ENCODE peak calls at places on chromosome 5, in seven cellular contexts. One of them, this sample, is unnamed.

GRCh38 chr5:141430332-141431113 is at the start of gene PCDHGA12:
- DNase-seq in mucosa of gallbladder: peak
- DNase-seq in AG08396: peak
- DNase-seq in mesothelial cell of epicardium: no peak
- DNase-seq in retinal pigment epithelial cell: peak
- DNase-seq in activated T-helper 1 cell treated with anti-CD3 and anti-CD28 coated beads, Interleukin-2, amount 50 U/mL, for 16 hours: no peak
- DNase-seq in lower lobe of right lung: no peak
- DNase-seq in this sample: no peak

GRCh38 chr5:135695656-135696055 is 116.9 kb upstream of the CXCL14 start:
- DNase-seq in activated T-helper 1 cell treated with anti-CD3 and anti-CD28 coated beads, Interleukin-2, amount 50 U/mL, for 16 hours: no peak
- DNase-seq in mucosa of gallbladder: no peak
- DNase-seq in AG08396: no peak
- DNase-seq in lower lobe of right lung: no peak
- DNase-seq in retinal pigment epithelial cell: no peak
- DNase-seq in mesothelial cell of epicardium: no peak
- DNase-seq in this sample: no peak

GRCh38 chr5:177431317-177432142 is 5.1 kb downstream of the GRK6 start:
- DNase-seq in AG08396: no peak
- DNase-seq in lower lobe of right lung: peak
- DNase-seq in activated T-helper 1 cell treated with anti-CD3 and anti-CD28 coated beads, Interleukin-2, amount 50 U/mL, for 16 hours: peak
- DNase-seq in mucosa of gallbladder: no peak
- DNase-seq in retinal pigment epithelial cell: no peak
- DNase-seq in mesothelial cell of epicardium: no peak
- DNase-seq in this sample: no peak

GRCh38 chr5:83562817-83563557 is 91.4 kb downstream of the VCAN start:
- DNase-seq in mesothelial cell of epicardium: no peak
- DNase-seq in mucosa of gallbladder: no peak
- DNase-seq in lower lobe of right lung: no peak
- DNase-seq in retinal pigment epithelial cell: peak
- DNase-seq in activated T-helper 1 cell treated with anti-CD3 and anti-CD28 coated beads, Interleukin-2, amount 50 U/mL, for 16 hours: no peak
- DNase-seq in AG08396: no peak
- DNase-seq in this sample: no peak

GRCh38 chr5:18101532-18101931 is 467.3 kb downstream of the TAF11L14 start:
- DNase-seq in activated T-helper 1 cell treated with anti-CD3 and anti-CD28 coated beads, Interleukin-2, amount 50 U/mL, for 16 hours: no peak
- DNase-seq in mesothelial cell of epicardium: no peak
- DNase-seq in lower lobe of right lung: no peak
- DNase-seq in AG08396: no peak
- DNase-seq in mucosa of gallbladder: no peak
- DNase-seq in retinal pigment epithelial cell: no peak
- DNase-seq in this sample: no peak

GRCh38 chr5:148972958-148973357 is 89.9 kb downstream of the SH3TC2 start:
- DNase-seq in mucosa of gallbladder: peak
- DNase-seq in AG08396: peak
- DNase-seq in activated T-helper 1 cell treated with anti-CD3 and anti-CD28 coated beads, Interleukin-2, amount 50 U/mL, for 16 hours: no peak
- DNase-seq in retinal pigment epithelial cell: no peak
- DNase-seq in lower lobe of right lung: no peak
- DNase-seq in mesothelial cell of epicardium: no peak
- DNase-seq in this sample: peak

GRCh38 chr5:132483661-132484385 is 6.8 kb downstream of the IRF1 start:
- DNase-seq in retinal pigment epithelial cell: no peak
- DNase-seq in activated T-helper 1 cell treated with anti-CD3 and anti-CD28 coated beads, Interleukin-2, amount 50 U/mL, for 16 hours: no peak
- DNase-seq in mucosa of gallbladder: no peak
- DNase-seq in mesothelial cell of epicardium: no peak
- DNase-seq in AG08396: no peak
- DNase-seq in lower lobe of right lung: no peak
- DNase-seq in this sample: no peak

GRCh38 chr5:143898914-143899591 is 87.1 kb downstream of the HMHB1 start:
- DNase-seq in mesothelial cell of epicardium: no peak
- DNase-seq in activated T-helper 1 cell treated with anti-CD3 and anti-CD28 coated beads, Interleukin-2, amount 50 U/mL, for 16 hours: no peak
- DNase-seq in AG08396: no peak
- DNase-seq in retinal pigment epithelial cell: no peak
- DNase-seq in lower lobe of right lung: no peak
- DNase-seq in mucosa of gallbladder: no peak
- DNase-seq in this sample: no peak

GRCh38 chr5:10111575-10111974 is 138.1 kb downstream of the ATPSCKMT start:
- DNase-seq in lower lobe of right lung: no peak
- DNase-seq in activated T-helper 1 cell treated with anti-CD3 and anti-CD28 coated beads, Interleukin-2, amount 50 U/mL, for 16 hours: no peak
- DNase-seq in retinal pigment epithelial cell: peak
- DNase-seq in mesothelial cell of epicardium: no peak
- DNase-seq in mucosa of gallbladder: no peak
- DNase-seq in AG08396: peak
- DNase-seq in this sample: no peak

GRCh38 chr5:26582350-26583040 is 455.9 kb downstream of the CDH9 start:
- DNase-seq in AG08396: no peak
- DNase-seq in activated T-helper 1 cell treated with anti-CD3 and anti-CD28 coated beads, Interleukin-2, amount 50 U/mL, for 16 hours: no peak
- DNase-seq in lower lobe of right lung: no peak
- DNase-seq in mesothelial cell of epicardium: no peak
- DNase-seq in retinal pigment epithelial cell: peak
- DNase-seq in mucosa of gallbladder: no peak
- DNase-seq in this sample: no peak

GRCh38 chr5:170537451-170538095 is 33.8 kb downstream of the KCNIP1 start:
- DNase-seq in mesothelial cell of epicardium: no peak
- DNase-seq in mucosa of gallbladder: no peak
- DNase-seq in retinal pigment epithelial cell: no peak
- DNase-seq in activated T-helper 1 cell treated with anti-CD3 and anti-CD28 coated beads, Interleukin-2, amount 50 U/mL, for 16 hours: no peak
- DNase-seq in lower lobe of right lung: no peak
- DNase-seq in AG08396: no peak
- DNase-seq in this sample: no peak

GRCh38 chr5:111983459-111983858 is 226.5 kb upstream of the NREP start:
- DNase-seq in mesothelial cell of epicardium: no peak
- DNase-seq in AG08396: no peak
- DNase-seq in lower lobe of right lung: no peak
- DNase-seq in retinal pigment epithelial cell: no peak
- DNase-seq in activated T-helper 1 cell treated with anti-CD3 and anti-CD28 coated beads, Interleukin-2, amount 50 U/mL, for 16 hours: no peak
- DNase-seq in mucosa of gallbladder: no peak
- DNase-seq in this sample: no peak

GRCh38 chr5:74140409-74140808 is 500.1 kb downstream of the ENC1 start:
- DNase-seq in mucosa of gallbladder: no peak
- DNase-seq in lower lobe of right lung: no peak
- DNase-seq in retinal pigment epithelial cell: no peak
- DNase-seq in activated T-helper 1 cell treated with anti-CD3 and anti-CD28 coated beads, Interleukin-2, amount 50 U/mL, for 16 hours: no peak
- DNase-seq in mesothelial cell of epicardium: no peak
- DNase-seq in AG08396: no peak
- DNase-seq in this sample: no peak

GRCh38 chr5:170034231-170034630 is 53.9 kb upstream of the INSYN2B start:
- DNase-seq in lower lobe of right lung: no peak
- DNase-seq in activated T-helper 1 cell treated with anti-CD3 and anti-CD28 coated beads, Interleukin-2, amount 50 U/mL, for 16 hours: no peak
- DNase-seq in mesothelial cell of epicardium: no peak
- DNase-seq in retinal pigment epithelial cell: no peak
- DNase-seq in AG08396: no peak
- DNase-seq in mucosa of gallbladder: no peak
- DNase-seq in this sample: no peak

GRCh38 chr5:150181766-150182545 is 7.9 kb upstream of the SLC6A7 start:
- DNase-seq in retinal pigment epithelial cell: no peak
- DNase-seq in lower lobe of right lung: no peak
- DNase-seq in AG08396: no peak
- DNase-seq in mesothelial cell of epicardium: no peak
- DNase-seq in mucosa of gallbladder: no peak
- DNase-seq in activated T-helper 1 cell treated with anti-CD3 and anti-CD28 coated beads, Interleukin-2, amount 50 U/mL, for 16 hours: no peak
- DNase-seq in this sample: no peak

GRCh38 chr5:65076251-65076869 is 307.6 kb downstream of the CWC27 start:
- DNase-seq in retinal pigment epithelial cell: no peak
- DNase-seq in mesothelial cell of epicardium: no peak
- DNase-seq in lower lobe of right lung: peak
- DNase-seq in mucosa of gallbladder: peak
- DNase-seq in AG08396: peak
- DNase-seq in activated T-helper 1 cell treated with anti-CD3 and anti-CD28 coated beads, Interleukin-2, amount 50 U/mL, for 16 hours: peak
- DNase-seq in this sample: no peak

GRCh38 chr5:126263567-126264173 is 159.5 kb upstream of the GRAMD2B start:
- DNase-seq in AG08396: no peak
- DNase-seq in retinal pigment epithelial cell: no peak
- DNase-seq in mesothelial cell of epicardium: no peak
- DNase-seq in mucosa of gallbladder: no peak
- DNase-seq in activated T-helper 1 cell treated with anti-CD3 and anti-CD28 coated beads, Interleukin-2, amount 50 U/mL, for 16 hours: no peak
- DNase-seq in lower lobe of right lung: no peak
- DNase-seq in this sample: no peak

GRCh38 chr5:86461169-86461956 is 156.4 kb upstream of the COX7C start:
- DNase-seq in mesothelial cell of epicardium: no peak
- DNase-seq in AG08396: no peak
- DNase-seq in mucosa of gallbladder: peak
- DNase-seq in retinal pigment epithelial cell: peak
- DNase-seq in lower lobe of right lung: no peak
- DNase-seq in activated T-helper 1 cell treated with anti-CD3 and anti-CD28 coated beads, Interleukin-2, amount 50 U/mL, for 16 hours: no peak
- DNase-seq in this sample: no peak

GRCh38 chr5:131000289-131000688 is 164.8 kb downstream of the HINT1 start:
- DNase-seq in mucosa of gallbladder: no peak
- DNase-seq in AG08396: no peak
- DNase-seq in lower lobe of right lung: no peak
- DNase-seq in retinal pigment epithelial cell: no peak
- DNase-seq in mesothelial cell of epicardium: no peak
- DNase-seq in activated T-helper 1 cell treated with anti-CD3 and anti-CD28 coated beads, Interleukin-2, amount 50 U/mL, for 16 hours: no peak
- DNase-seq in this sample: no peak

GRCh38 chr5:111953351-111954127 is 196.5 kb upstream of the NREP start:
- DNase-seq in mesothelial cell of epicardium: no peak
- DNase-seq in lower lobe of right lung: no peak
- DNase-seq in activated T-helper 1 cell treated with anti-CD3 and anti-CD28 coated beads, Interleukin-2, amount 50 U/mL, for 16 hours: no peak
- DNase-seq in retinal pigment epithelial cell: no peak
- DNase-seq in mucosa of gallbladder: no peak
- DNase-seq in AG08396: no peak
- DNase-seq in this sample: no peak

GRCh38 chr5:64972591-64972990 is 203.9 kb downstream of the CWC27 start:
- DNase-seq in retinal pigment epithelial cell: no peak
- DNase-seq in mesothelial cell of epicardium: no peak
- DNase-seq in mucosa of gallbladder: no peak
- DNase-seq in lower lobe of right lung: no peak
- DNase-seq in AG08396: no peak
- DNase-seq in activated T-helper 1 cell treated with anti-CD3 and anti-CD28 coated beads, Interleukin-2, amount 50 U/mL, for 16 hours: no peak
- DNase-seq in this sample: no peak

GRCh38 chr5:127830157-127830556 is 127.0 kb downstream of the CCDC192 start:
- DNase-seq in AG08396: no peak
- DNase-seq in mucosa of gallbladder: no peak
- DNase-seq in lower lobe of right lung: no peak
- DNase-seq in mesothelial cell of epicardium: no peak
- DNase-seq in retinal pigment epithelial cell: no peak
- DNase-seq in activated T-helper 1 cell treated with anti-CD3 and anti-CD28 coated beads, Interleukin-2, amount 50 U/mL, for 16 hours: no peak
- DNase-seq in this sample: no peak

GRCh38 chr5:40406426-40407211 is 273.1 kb upstream of the PTGER4 start:
- DNase-seq in mesothelial cell of epicardium: no peak
- DNase-seq in mucosa of gallbladder: no peak
- DNase-seq in AG08396: no peak
- DNase-seq in lower lobe of right lung: peak
- DNase-seq in activated T-helper 1 cell treated with anti-CD3 and anti-CD28 coated beads, Interleukin-2, amount 50 U/mL, for 16 hours: no peak
- DNase-seq in retinal pigment epithelial cell: no peak
- DNase-seq in this sample: no peak

GRCh38 chr5:66661149-66661548 is 65.0 kb downstream of the MAST4 start:
- DNase-seq in AG08396: peak
- DNase-seq in retinal pigment epithelial cell: no peak
- DNase-seq in mesothelial cell of epicardium: no peak
- DNase-seq in lower lobe of right lung: no peak
- DNase-seq in activated T-helper 1 cell treated with anti-CD3 and anti-CD28 coated beads, Interleukin-2, amount 50 U/mL, for 16 hours: no peak
- DNase-seq in mucosa of gallbladder: peak
- DNase-seq in this sample: no peak

GRCh38 chr5:9733456-9733855 is 103.3 kb upstream of the TAS2R1 start:
- DNase-seq in retinal pigment epithelial cell: no peak
- DNase-seq in lower lobe of right lung: no peak
- DNase-seq in mucosa of gallbladder: no peak
- DNase-seq in activated T-helper 1 cell treated with anti-CD3 and anti-CD28 coated beads, Interleukin-2, amount 50 U/mL, for 16 hours: no peak
- DNase-seq in mesothelial cell of epicardium: no peak
- DNase-seq in AG08396: no peak
- DNase-seq in this sample: no peak

GRCh38 chr5:93607367-93608258 is 24.6 kb downstream of the NR2F1 start:
- DNase-seq in activated T-helper 1 cell treated with anti-CD3 and anti-CD28 coated beads, Interleukin-2, amount 50 U/mL, for 16 hours: no peak
- DNase-seq in lower lobe of right lung: no peak
- DNase-seq in retinal pigment epithelial cell: peak
- DNase-seq in mesothelial cell of epicardium: no peak
- DNase-seq in AG08396: peak
- DNase-seq in mucosa of gallbladder: no peak
- DNase-seq in this sample: no peak

GRCh38 chr5:91787718-91788117 is 404.6 kb upstream of the ARRDC3 start:
- DNase-seq in lower lobe of right lung: no peak
- DNase-seq in activated T-helper 1 cell treated with anti-CD3 and anti-CD28 coated beads, Interleukin-2, amount 50 U/mL, for 16 hours: no peak
- DNase-seq in mucosa of gallbladder: no peak
- DNase-seq in AG08396: no peak
- DNase-seq in retinal pigment epithelial cell: no peak
- DNase-seq in mesothelial cell of epicardium: no peak
- DNase-seq in this sample: no peak

GRCh38 chr5:33272288-33272687 is 168.5 kb upstream of the TARS1 start:
- DNase-seq in mucosa of gallbladder: no peak
- DNase-seq in retinal pigment epithelial cell: peak
- DNase-seq in lower lobe of right lung: no peak
- DNase-seq in activated T-helper 1 cell treated with anti-CD3 and anti-CD28 coated beads, Interleukin-2, amount 50 U/mL, for 16 hours: no peak
- DNase-seq in AG08396: peak
- DNase-seq in mesothelial cell of epicardium: no peak
- DNase-seq in this sample: no peak

GRCh38 chr5:81631124-81631523 is 119.8 kb downstream of the SSBP2 start:
- DNase-seq in mucosa of gallbladder: no peak
- DNase-seq in activated T-helper 1 cell treated with anti-CD3 and anti-CD28 coated beads, Interleukin-2, amount 50 U/mL, for 16 hours: no peak
- DNase-seq in mesothelial cell of epicardium: no peak
- DNase-seq in retinal pigment epithelial cell: peak
- DNase-seq in lower lobe of right lung: no peak
- DNase-seq in AG08396: no peak
- DNase-seq in this sample: no peak

GRCh38 chr5:179195561-179196419 is 135.6 kb downstream of the ZNF354C start:
- DNase-seq in activated T-helper 1 cell treated with anti-CD3 and anti-CD28 coated beads, Interleukin-2, amount 50 U/mL, for 16 hours: no peak
- DNase-seq in retinal pigment epithelial cell: no peak
- DNase-seq in mucosa of gallbladder: no peak
- DNase-seq in AG08396: no peak
- DNase-seq in mesothelial cell of epicardium: no peak
- DNase-seq in lower lobe of right lung: peak
- DNase-seq in this sample: no peak

GRCh38 chr5:137192293-137192743 is 306.8 kb downstream of the SPOCK1 start:
- DNase-seq in retinal pigment epithelial cell: no peak
- DNase-seq in lower lobe of right lung: no peak
- DNase-seq in activated T-helper 1 cell treated with anti-CD3 and anti-CD28 coated beads, Interleukin-2, amount 50 U/mL, for 16 hours: no peak
- DNase-seq in mesothelial cell of epicardium: no peak
- DNase-seq in mucosa of gallbladder: no peak
- DNase-seq in AG08396: no peak
- DNase-seq in this sample: no peak

GRCh38 chr5:138711816-138712215 is 41.4 kb upstream of the CTNNA1 start:
- DNase-seq in mesothelial cell of epicardium: no peak
- DNase-seq in retinal pigment epithelial cell: no peak
- DNase-seq in AG08396: no peak
- DNase-seq in mucosa of gallbladder: no peak
- DNase-seq in lower lobe of right lung: no peak
- DNase-seq in activated T-helper 1 cell treated with anti-CD3 and anti-CD28 coated beads, Interleukin-2, amount 50 U/mL, for 16 hours: no peak
- DNase-seq in this sample: no peak

GRCh38 chr5:127505819-127506218 is 11.6 kb upstream of the PRRC1 start:
- DNase-seq in AG08396: no peak
- DNase-seq in activated T-helper 1 cell treated with anti-CD3 and anti-CD28 coated beads, Interleukin-2, amount 50 U/mL, for 16 hours: no peak
- DNase-seq in retinal pigment epithelial cell: no peak
- DNase-seq in mucosa of gallbladder: no peak
- DNase-seq in lower lobe of right lung: no peak
- DNase-seq in mesothelial cell of epicardium: no peak
- DNase-seq in this sample: no peak

GRCh38 chr5:54384356-54384933 is 71.1 kb upstream of the HSPB3 start:
- DNase-seq in lower lobe of right lung: no peak
- DNase-seq in activated T-helper 1 cell treated with anti-CD3 and anti-CD28 coated beads, Interleukin-2, amount 50 U/mL, for 16 hours: no peak
- DNase-seq in mucosa of gallbladder: no peak
- DNase-seq in mesothelial cell of epicardium: no peak
- DNase-seq in retinal pigment epithelial cell: no peak
- DNase-seq in AG08396: no peak
- DNase-seq in this sample: no peak

GRCh38 chr5:120150770-120151169 is 313.3 kb upstream of the PRR16 start:
- DNase-seq in mucosa of gallbladder: no peak
- DNase-seq in retinal pigment epithelial cell: no peak
- DNase-seq in activated T-helper 1 cell treated with anti-CD3 and anti-CD28 coated beads, Interleukin-2, amount 50 U/mL, for 16 hours: no peak
- DNase-seq in AG08396: no peak
- DNase-seq in mesothelial cell of epicardium: no peak
- DNase-seq in lower lobe of right lung: no peak
- DNase-seq in this sample: no peak

This sample was measured in GOT3.